ENCODE peak calls at places on chromosomes 1 and 21, in ten cellular contexts. One of them, this sample, is unnamed.

GRCh38 chr1:77047978-77048614 is 171.1 kb downstream of the PIGK start:
- DNase-seq in memory B cell: no peak
- DNase-seq in thoracic aorta: no peak
- DNase-seq in AG08396: no peak
- DNase-seq in COR-L47: no peak
- DNase-seq in epithelial cell of esophagus: no peak
- DNase-seq in hepatic stellate cell: no peak
- DNase-seq in Ammon's horn: no peak
- DNase-seq in effector memory CD8-positive, alpha-beta T cell: no peak
- DNase-seq in T follicular helper cell: no peak
- DNase-seq in this sample: no peak

GRCh38 chr1:32062867-32063230 is 9.9 kb upstream of the TMEM39B start:
- DNase-seq in memory B cell: no peak
- DNase-seq in thoracic aorta: no peak
- DNase-seq in AG08396: no peak
- DNase-seq in COR-L47: no peak
- DNase-seq in epithelial cell of esophagus: no peak
- DNase-seq in hepatic stellate cell: peak
- DNase-seq in Ammon's horn: no peak
- DNase-seq in effector memory CD8-positive, alpha-beta T cell: no peak
- DNase-seq in T follicular helper cell: no peak
- DNase-seq in this sample: no peak

GRCh38 chr1:172969611-172970010 is 81.1 kb downstream of the TNFSF18 start:
- DNase-seq in memory B cell: no peak
- DNase-seq in thoracic aorta: no peak
- DNase-seq in AG08396: peak
- DNase-seq in COR-L47: no peak
- DNase-seq in epithelial cell of esophagus: peak
- DNase-seq in hepatic stellate cell: peak
- DNase-seq in Ammon's horn: no peak
- DNase-seq in effector memory CD8-positive, alpha-beta T cell: no peak
- DNase-seq in T follicular helper cell: no peak
- DNase-seq in this sample: peak

GRCh38 chr21:36980280-36981048 is 14.0 kb upstream of the HLCS start:
- DNase-seq in memory B cell: no peak
- DNase-seq in thoracic aorta: no peak
- DNase-seq in AG08396: peak
- DNase-seq in COR-L47: peak
- DNase-seq in epithelial cell of esophagus: peak
- DNase-seq in hepatic stellate cell: peak
- DNase-seq in Ammon's horn: no peak
- DNase-seq in effector memory CD8-positive, alpha-beta T cell: no peak
- DNase-seq in T follicular helper cell: no peak
- DNase-seq in this sample: no peak

GRCh38 chr1:32977546-32978087 is 13.0 kb upstream of the RNF19B start:
- DNase-seq in memory B cell: no peak
- DNase-seq in thoracic aorta: no peak
- DNase-seq in AG08396: no peak
- DNase-seq in COR-L47: no peak
- DNase-seq in epithelial cell of esophagus: no peak
- DNase-seq in hepatic stellate cell: no peak
- DNase-seq in Ammon's horn: no peak
- DNase-seq in effector memory CD8-positive, alpha-beta T cell: no peak
- DNase-seq in T follicular helper cell: no peak
- DNase-seq in this sample: no peak

GRCh38 chr1:98661544-98662353 is at the start of gene SNX7:
- DNase-seq in memory B cell: peak
- DNase-seq in thoracic aorta: peak
- DNase-seq in AG08396: peak
- DNase-seq in COR-L47: peak
- DNase-seq in epithelial cell of esophagus: peak
- DNase-seq in hepatic stellate cell: peak
- DNase-seq in Ammon's horn: peak
- DNase-seq in effector memory CD8-positive, alpha-beta T cell: no peak
- DNase-seq in T follicular helper cell: no peak
- DNase-seq in this sample: peak

GRCh38 chr1:111225717-111226400 is 1.7 kb upstream of the CHI3L2 start:
- DNase-seq in memory B cell: no peak
- DNase-seq in thoracic aorta: no peak
- DNase-seq in AG08396: no peak
- DNase-seq in COR-L47: no peak
- DNase-seq in epithelial cell of esophagus: no peak
- DNase-seq in hepatic stellate cell: no peak
- DNase-seq in Ammon's horn: no peak
- DNase-seq in effector memory CD8-positive, alpha-beta T cell: no peak
- DNase-seq in T follicular helper cell: no peak
- DNase-seq in this sample: no peak

GRCh38 chr1:53573931-53574330 is 114.7 kb downstream of the DMRTB1 start:
- DNase-seq in memory B cell: no peak
- DNase-seq in thoracic aorta: no peak
- DNase-seq in AG08396: no peak
- DNase-seq in COR-L47: no peak
- DNase-seq in epithelial cell of esophagus: no peak
- DNase-seq in hepatic stellate cell: no peak
- DNase-seq in Ammon's horn: no peak
- DNase-seq in effector memory CD8-positive, alpha-beta T cell: no peak
- DNase-seq in T follicular helper cell: no peak
- DNase-seq in this sample: no peak

GRCh38 chr1:229059671-229060079 is 211.2 kb upstream of the RAB4A start:
- DNase-seq in memory B cell: no peak
- DNase-seq in thoracic aorta: no peak
- DNase-seq in AG08396: no peak
- DNase-seq in COR-L47: no peak
- DNase-seq in epithelial cell of esophagus: no peak
- DNase-seq in hepatic stellate cell: no peak
- DNase-seq in Ammon's horn: peak
- DNase-seq in effector memory CD8-positive, alpha-beta T cell: no peak
- DNase-seq in T follicular helper cell: no peak
- DNase-seq in this sample: no peak

GRCh38 chr1:26730695-26731094 is 34.9 kb downstream of the ARID1A start:
- DNase-seq in memory B cell: no peak
- DNase-seq in thoracic aorta: no peak
- DNase-seq in AG08396: peak
- DNase-seq in COR-L47: no peak
- DNase-seq in epithelial cell of esophagus: no peak
- DNase-seq in hepatic stellate cell: peak
- DNase-seq in Ammon's horn: no peak
- DNase-seq in effector memory CD8-positive, alpha-beta T cell: no peak
- DNase-seq in T follicular helper cell: no peak
- DNase-seq in this sample: no peak